ENCODE peak calls at places on chromosomes 7 and 10, in five cellular contexts. S is SK-N-SH, O is spleen, Q is heart left ventricle, U is ovary. C is an unnamed sample. For H3K36me3, the result is how much of the 10 kb centered on the place peaks cover.

GRCh38 chr10:12482586-12482985 is 133.2 kb downstream of the CAMK1D start:
- DNase-seq in S (no peak), O (peak), Q (no peak), U (no peak), C (no peak)

GRCh38 chr10:77975086-77975666 is 48.6 kb upstream of the DLG5 start:
- DNase-seq in S (no peak), O (no peak), Q (no peak), U (no peak), C (no peak)

GRCh38 chr7:32250494-32251260 is 180.5 kb upstream of the PDE1C start:
- DNase-seq in S (no peak), O (no peak), Q (no peak), U (no peak), C (no peak)

GRCh38 chr10:24488631-24489030 is 235.1 kb downstream of the ARHGAP21 start:
- DNase-seq in S (no peak), O (no peak), Q (no peak), U (no peak), C (no peak)

GRCh38 chr10:113563306-113564088 is 10.6 kb downstream of the HABP2 start:
- DNase-seq in S (peak), O (peak), Q (peak), U (peak), C (peak)

GRCh38 chr7:43295429-43295828 is 183.0 kb downstream of the HECW1 start:
- DNase-seq in S (no peak), O (no peak), Q (no peak), U (no peak), C (no peak)

GRCh38 chr7:46774515-46774914 is 807.4 kb downstream of the TNS3 start:
- DNase-seq in S (no peak), O (no peak), Q (peak), U (no peak), C (peak)

GRCh38 chr7:43491984-43492383 is 90.9 kb upstream of the STK17A start:
- DNase-seq in S (no peak), O (no peak), Q (no peak), U (no peak), C (no peak)

GRCh38 chr7:139752148-139752547 is 25.6 kb downstream of the HIPK2 start:
- DNase-seq in S (no peak), O (no peak), Q (no peak), U (no peak), C (no peak)

DNA sequence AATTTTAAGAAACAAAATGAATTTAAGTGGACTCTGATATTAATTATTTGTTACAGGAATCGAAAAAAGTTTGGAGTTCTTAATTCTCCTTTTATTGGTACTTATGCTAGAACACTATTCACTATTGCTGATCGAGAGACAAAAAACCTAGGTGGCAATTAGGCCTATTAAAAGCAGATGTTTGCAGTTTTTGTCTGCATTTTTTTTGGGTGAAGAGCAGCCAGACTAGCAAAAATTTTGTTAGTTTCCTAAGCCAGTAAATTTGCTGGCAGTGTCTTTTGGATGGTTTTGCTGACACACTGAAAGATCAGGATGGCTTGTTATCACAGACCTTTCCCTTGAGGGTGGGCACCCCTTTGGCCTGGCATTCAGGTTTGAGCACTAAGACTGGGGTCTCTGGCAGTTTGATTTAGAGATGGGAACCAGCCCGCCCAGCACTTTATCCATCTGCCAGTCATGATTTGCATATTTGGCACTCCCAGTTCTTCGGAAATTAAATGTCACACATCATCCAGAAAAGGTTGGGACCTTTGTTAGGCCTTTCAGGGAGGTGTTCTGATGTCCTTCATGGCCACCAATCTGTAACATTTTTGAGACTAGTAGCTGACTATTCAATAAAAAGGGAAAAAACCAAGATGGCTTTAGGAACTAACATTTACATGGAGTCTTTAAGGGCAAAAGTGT is 57.3 kb downstream of the INPP5F start:
- DNase-seq in S (no peak), O (no peak), Q (no peak), U (no peak), C (no peak)
- H3K4me3 ChIP-seq in S (no peak), O (no peak), Q (no peak), U (no peak), C (no peak)

DNA sequence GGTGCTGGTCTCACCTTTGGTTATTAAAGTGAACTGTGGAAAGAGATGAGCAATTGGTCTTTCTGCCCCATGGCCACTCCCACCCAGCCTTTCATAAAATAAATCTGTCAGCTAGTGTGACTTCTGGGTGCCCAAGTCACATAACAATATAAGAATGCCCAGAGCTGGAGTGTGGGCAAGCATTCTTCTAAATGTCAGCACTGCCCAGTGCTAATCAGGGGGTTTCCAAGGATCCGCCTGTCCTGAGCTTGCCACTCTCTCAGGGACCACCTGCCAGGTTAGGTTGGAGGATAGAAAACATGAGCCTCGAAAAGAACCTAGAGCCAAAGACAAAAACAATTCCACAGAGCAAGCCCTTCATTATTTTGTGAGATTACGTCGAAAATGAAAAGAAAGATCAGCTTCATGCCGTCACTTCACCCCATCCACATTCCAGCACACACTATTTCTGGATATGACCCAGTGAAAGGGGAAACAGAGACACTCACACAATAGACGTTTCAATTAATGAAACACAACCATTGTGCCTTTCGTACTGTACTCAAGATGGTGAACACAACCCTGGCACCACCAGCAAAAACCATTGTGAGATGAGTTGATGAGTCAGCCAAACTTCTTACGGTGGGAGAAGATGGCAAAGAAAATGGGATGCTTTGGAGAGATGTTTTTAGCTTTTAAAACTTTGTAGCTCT is 30.8 kb downstream of the SCRN1 start:
- DNase-seq in S (no peak), O (no peak), Q (no peak), U (no peak), C (no peak)
- H3K36me3 ChIP-seq in S (under half), O (under half), Q (under half), U (under half), C (under half)

DNA sequence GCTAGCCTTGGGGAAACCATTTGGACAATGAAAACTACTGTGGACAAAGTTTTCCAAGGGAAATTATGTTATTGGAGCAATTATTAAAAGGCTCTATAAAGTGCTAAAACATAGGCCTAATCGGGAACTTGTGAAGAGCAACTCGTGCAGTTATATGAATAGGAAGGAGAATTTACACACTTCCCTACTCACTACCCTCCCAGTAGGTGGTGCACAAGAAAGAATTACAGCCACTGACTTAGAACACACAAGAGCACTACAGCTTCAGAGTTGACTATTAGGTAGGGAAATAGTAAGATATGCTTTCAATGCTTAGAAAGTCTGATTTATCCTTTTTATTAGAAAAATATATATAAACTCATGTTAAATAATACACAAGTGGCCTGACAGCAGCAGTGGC is 47.2 kb downstream of the GSAP start:
- DNase-seq in S (no peak), O (no peak), Q (no peak), U (no peak), C (no peak)
- TF ChIP-seq CTCF in S (peak), O (peak), Q (peak), U (no peak), C (no peak)

GRCh38 chr7:73718905-73719805 is at the start of gene STX1A:
- DNase-seq in S (peak), O (peak), Q (peak), U (peak), C (peak)
- H3K4me3 ChIP-seq in S (peak), O (peak), Q (peak), U (peak), C (peak)

C was measured in testis.